ENCODE peak calls at places on chromosomes 4 and X, in five cellular contexts. H is HCT116, R is endothelial cell of umbilical vein, E is HepG2, P is H1. U is an unnamed sample.

GRCh38 chr4:56118845-56119244 is 170.1 kb downstream of the CEP135 start:
- DNase-seq in H (no peak), R (no peak), E (no peak), P (no peak), U (no peak)

GRCh38 chr4:79852305-79852730 is 220.7 kb downstream of the ANTXR2 start:
- DNase-seq in H (peak), R (peak), E (peak), P (no peak), U (peak)

GRCh38 chr4:52877006-52877405 is 14.9 kb downstream of the RASL11B start:
- DNase-seq in H (no peak), R (no peak), E (no peak), P (no peak), U (no peak)

GRCh38 chr4:83022724-83023427 is 12.1 kb upstream of the COPS4 start:
- DNase-seq in H (no peak), R (peak), E (no peak), P (no peak), U (no peak)

GRCh38 chr4:184838249-184839074 is 12.7 kb upstream of the ACSL1 start:
- DNase-seq in H (no peak), R (no peak), E (peak), P (no peak), U (no peak)

GRCh38 chrX:140912606-140913005 is 89.8 kb upstream of the SPANXB1 start:
- DNase-seq in H (no peak), R (no peak), E (no peak), P (no peak), U (no peak)

GRCh38 chrX:84363054-84363453 is 139.2 kb downstream of the HDX start:
- DNase-seq in H (no peak), R (no peak), E (no peak), P (no peak), U (no peak)

GRCh38 chr4:26238426-26238781 is 82.4 kb upstream of the RBPJ start:
- DNase-seq in H (no peak), R (no peak), E (peak), P (no peak), U (no peak)

GRCh38 chr4:71200944-71201533 is 137.8 kb upstream of the SLC4A4 start:
- DNase-seq in H (no peak), R (no peak), E (no peak), P (no peak), U (no peak)

GRCh38 chrX:9873952-9874351 is 87.7 kb downstream of the SHROOM2 start:
- DNase-seq in H (peak), R (peak), E (peak), P (peak), U (no peak)

GRCh38 chr4:124903995-124904722 is 191.6 kb upstream of the ANKRD50 start:
- DNase-seq in H (peak), R (peak), E (no peak), P (no peak), U (no peak)

GRCh38 chr4:113849771-113850170 is 88.2 kb upstream of the CAMK2D start:
- DNase-seq in H (no peak), R (peak), E (no peak), P (no peak), U (no peak)

GRCh38 chr4:82721819-82722423 is 76.7 kb downstream of the SCD5 start:
- DNase-seq in H (peak), R (peak), E (peak), P (no peak), U (peak)

GRCh38 chr4:66169341-66169740 is 499.1 kb upstream of the EPHA5 start:
- DNase-seq in H (no peak), R (peak), E (peak), P (no peak), U (no peak)

GRCh38 chrX:16997313-16997712 is 50.9 kb downstream of the REPS2 start:
- DNase-seq in H (no peak), R (no peak), E (no peak), P (no peak), U (no peak)

GRCh38 chr4:10029403-10029802 is 8.1 kb upstream of the SLC2A9 start:
- DNase-seq in H (no peak), R (no peak), E (no peak), P (no peak), U (no peak)

GRCh38 chr4:120699354-120699753 is 223.2 kb downstream of the PRDM5 start:
- DNase-seq in H (no peak), R (no peak), E (no peak), P (no peak), U (no peak)

GRCh38 chr4:88219099-88219498 is 60.7 kb upstream of the ABCG2 start:
- DNase-seq in H (peak), R (peak), E (peak), P (no peak), U (peak)

GRCh38 chrX:16993791-16994318 is 47.4 kb downstream of the REPS2 start:
- DNase-seq in H (no peak), R (no peak), E (no peak), P (no peak), U (no peak)

GRCh38 chr4:7124643-7125442 is 57.0 kb upstream of the GRPEL1 start:
- DNase-seq in H (no peak), R (peak), E (peak), P (no peak), U (no peak)

GRCh38 chr4:2341911-2342652 is 76.4 kb downstream of the ZFYVE28 start:
- DNase-seq in H (no peak), R (no peak), E (no peak), P (no peak), U (no peak)

GRCh38 chr4:48194986-48195773 is 61.1 kb upstream of the TXK start:
- DNase-seq in H (no peak), R (peak), E (no peak), P (no peak), U (no peak)

GRCh38 chr4:74123065-74123728 is 24.2 kb upstream of the CXCL2 start:
- DNase-seq in H (no peak), R (no peak), E (peak), P (no peak), U (peak)

GRCh38 chr4:74125072-74125471 is 26.1 kb upstream of the CXCL2 start:
- DNase-seq in H (no peak), R (no peak), E (no peak), P (no peak), U (no peak)

GRCh38 chr4:74121643-74122579 is 22.9 kb upstream of the CXCL2 start:
- DNase-seq in H (no peak), R (no peak), E (no peak), P (no peak), U (no peak)

GRCh38 chr4:74127745-74128144 is 28.8 kb upstream of the CXCL2 start:
- DNase-seq in H (no peak), R (no peak), E (no peak), P (no peak), U (no peak)
- TF ChIP-seq POLR2AphosphoS5 in H (no peak), R (no peak), E (no peak), P (no peak), U (no peak)

GRCh38 chr4:40553995-40554394 is 75.7 kb downstream of the RBM47 start:
- DNase-seq in H (no peak), R (no peak), E (no peak), P (no peak), U (no peak)

GRCh38 chr4:40552536-40552935 is 77.1 kb downstream of the RBM47 start:
- DNase-seq in H (no peak), R (no peak), E (no peak), P (no peak), U (no peak)

GRCh38 chr4:40547446-40548132 is 82.1 kb downstream of the RBM47 start:
- DNase-seq in H (no peak), R (no peak), E (no peak), P (no peak), U (no peak)

GRCh38 chr4:40548256-40548655 is 81.4 kb downstream of the RBM47 start:
- DNase-seq in H (no peak), R (no peak), E (no peak), P (no peak), U (no peak)

GRCh38 chr4:40550900-40551546 is 78.6 kb downstream of the RBM47 start:
- DNase-seq in H (peak), R (peak), E (peak), P (no peak), U (no peak)
- TF ChIP-seq EZH2 in H (no peak), R (no peak), E (no peak), P (no peak), U (no peak)

GRCh38 chrX:111095974-111096870 is at the start of gene PAK3:
- DNase-seq in H (no peak), R (peak), E (no peak), P (peak), U (no peak)
- TF ChIP-seq POLR2AphosphoS5 in H (no peak), R (no peak), E (no peak), P (no peak), U (no peak)

GRCh38 chrX:104565791-104566687 is at the start of gene IL1RAPL2:
- DNase-seq in H (no peak), R (no peak), E (peak), P (peak), U (no peak)
- TF ChIP-seq EZH2 in H (no peak), R (no peak), E (no peak), P (no peak), U (no peak)

GRCh38 chr4:148258526-148258925 is 183.7 kb downstream of the NR3C2 start:
- DNase-seq in H (no peak), R (no peak), E (no peak), P (no peak), U (no peak)
- TF ChIP-seq POLR2AphosphoS5 in H (no peak), R (no peak), E (no peak), P (no peak), U (no peak)

GRCh38 chrX:153885208-153885787 is 675 bp downstream of the L1CAM start:
- DNase-seq in H (no peak), R (no peak), E (no peak), P (no peak), U (no peak)
- TF ChIP-seq EZH2 in H (no peak), R (peak), E (no peak), P (no peak), U (no peak)

DNA sequence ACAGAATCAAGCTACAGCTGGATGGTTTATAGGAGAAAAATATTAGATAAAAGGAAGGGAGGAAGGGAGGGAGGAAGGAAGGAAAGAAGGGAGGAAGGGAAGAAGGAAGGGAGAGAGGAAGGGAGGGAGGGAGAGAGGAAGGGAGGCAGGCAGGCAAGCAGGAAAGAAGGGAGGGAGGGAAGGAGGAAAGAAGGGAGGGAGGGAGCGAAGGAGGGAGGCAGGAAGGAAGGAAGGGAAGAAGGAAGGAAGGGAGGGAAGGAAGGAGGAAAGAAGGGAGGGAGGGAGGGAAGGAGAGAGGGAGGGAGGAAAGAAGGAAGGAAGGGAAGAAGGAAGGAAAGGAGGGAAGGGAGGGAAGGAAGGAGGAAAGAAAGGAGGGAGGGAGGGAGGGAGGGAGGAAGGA is 77.9 kb upstream of the C1QTNF7 start:
- DNase-seq in H (no peak), R (no peak), E (no peak), P (no peak), U (no peak)
- TF ChIP-seq POLR2AphosphoS5 in H (no peak), R (no peak), E (no peak), P (no peak), U (no peak)

U was measured in SK-N-MC.